ENCODE peak calls at places on chromosomes 11 and 22, in five cellular contexts. One of them, this sample, is unnamed.

GRCh38 chr11:75147875-75148263 is 3.0 kb upstream of the SLCO2B1 start:
- DNase-seq in effector memory CD8-positive, alpha-beta T cell: no peak
- DNase-seq in NCI-H460: no peak
- DNase-seq in stimulated activated CD8-positive, alpha-beta memory T cell treated with anti-CD3 and anti-CD28 coated beads, Interleukin-15, amount 100 ng/mL, for 1 hour: no peak
- DNase-seq in brain pericyte: no peak
- DNase-seq in this sample: no peak

GRCh38 chr11:14012836-14013235 is 50.3 kb downstream of the SPON1 start:
- DNase-seq in stimulated activated CD8-positive, alpha-beta memory T cell treated with anti-CD3 and anti-CD28 coated beads, Interleukin-15, amount 100 ng/mL, for 1 hour: no peak
- DNase-seq in brain pericyte: no peak
- DNase-seq in NCI-H460: no peak
- DNase-seq in effector memory CD8-positive, alpha-beta T cell: no peak
- DNase-seq in this sample: no peak

GRCh38 chr11:134270250-134270714 is 5.9 kb upstream of the GLB1L3 start:
- DNase-seq in effector memory CD8-positive, alpha-beta T cell: peak
- DNase-seq in brain pericyte: no peak
- DNase-seq in stimulated activated CD8-positive, alpha-beta memory T cell treated with anti-CD3 and anti-CD28 coated beads, Interleukin-15, amount 100 ng/mL, for 1 hour: no peak
- DNase-seq in NCI-H460: no peak
- DNase-seq in this sample: peak

GRCh38 chr11:56659755-56660154 is 3.7 kb upstream of the OR5AR1 start:
- DNase-seq in effector memory CD8-positive, alpha-beta T cell: no peak
- DNase-seq in NCI-H460: no peak
- DNase-seq in stimulated activated CD8-positive, alpha-beta memory T cell treated with anti-CD3 and anti-CD28 coated beads, Interleukin-15, amount 100 ng/mL, for 1 hour: no peak
- DNase-seq in brain pericyte: no peak
- DNase-seq in this sample: no peak

GRCh38 chr22:28600546-28601143 is 79.0 kb downstream of the TTC28 start:
- DNase-seq in effector memory CD8-positive, alpha-beta T cell: peak
- DNase-seq in brain pericyte: peak
- DNase-seq in NCI-H460: peak
- DNase-seq in stimulated activated CD8-positive, alpha-beta memory T cell treated with anti-CD3 and anti-CD28 coated beads, Interleukin-15, amount 100 ng/mL, for 1 hour: no peak
- DNase-seq in this sample: peak

GRCh38 chr11:80155412-80156017 is 714.7 kb upstream of the TENM4 start:
- DNase-seq in NCI-H460: peak
- DNase-seq in effector memory CD8-positive, alpha-beta T cell: no peak
- DNase-seq in stimulated activated CD8-positive, alpha-beta memory T cell treated with anti-CD3 and anti-CD28 coated beads, Interleukin-15, amount 100 ng/mL, for 1 hour: no peak
- DNase-seq in brain pericyte: no peak
- DNase-seq in this sample: peak

GRCh38 chr11:43735931-43736330 is 55.4 kb downstream of the HSD17B12 start:
- DNase-seq in brain pericyte: no peak
- DNase-seq in NCI-H460: no peak
- DNase-seq in effector memory CD8-positive, alpha-beta T cell: no peak
- DNase-seq in stimulated activated CD8-positive, alpha-beta memory T cell treated with anti-CD3 and anti-CD28 coated beads, Interleukin-15, amount 100 ng/mL, for 1 hour: no peak
- DNase-seq in this sample: peak

GRCh38 chr22:20033045-20033706 is 12.3 kb downstream of the TANGO2 start:
- DNase-seq in effector memory CD8-positive, alpha-beta T cell: no peak
- DNase-seq in NCI-H460: no peak
- DNase-seq in stimulated activated CD8-positive, alpha-beta memory T cell treated with anti-CD3 and anti-CD28 coated beads, Interleukin-15, amount 100 ng/mL, for 1 hour: no peak
- DNase-seq in brain pericyte: no peak
- DNase-seq in this sample: no peak

GRCh38 chr11:75797116-75797515 is 17.9 kb upstream of the UVRAG start:
- DNase-seq in effector memory CD8-positive, alpha-beta T cell: no peak
- DNase-seq in stimulated activated CD8-positive, alpha-beta memory T cell treated with anti-CD3 and anti-CD28 coated beads, Interleukin-15, amount 100 ng/mL, for 1 hour: no peak
- DNase-seq in brain pericyte: no peak
- DNase-seq in NCI-H460: no peak
- DNase-seq in this sample: no peak

GRCh38 chr11:69539416-69540117 is 58.1 kb downstream of the LINC01488 start:
- DNase-seq in effector memory CD8-positive, alpha-beta T cell: no peak
- DNase-seq in stimulated activated CD8-positive, alpha-beta memory T cell treated with anti-CD3 and anti-CD28 coated beads, Interleukin-15, amount 100 ng/mL, for 1 hour: no peak
- DNase-seq in brain pericyte: no peak
- DNase-seq in NCI-H460: peak
- DNase-seq in this sample: peak

GRCh38 chr11:87260811-87261210 is 223.1 kb downstream of the TMEM135 start:
- DNase-seq in NCI-H460: no peak
- DNase-seq in brain pericyte: no peak
- DNase-seq in stimulated activated CD8-positive, alpha-beta memory T cell treated with anti-CD3 and anti-CD28 coated beads, Interleukin-15, amount 100 ng/mL, for 1 hour: no peak
- DNase-seq in effector memory CD8-positive, alpha-beta T cell: no peak
- DNase-seq in this sample: peak

GRCh38 chr22:36937319-36938027 is 24.0 kb downstream of the CSF2RB start:
- DNase-seq in stimulated activated CD8-positive, alpha-beta memory T cell treated with anti-CD3 and anti-CD28 coated beads, Interleukin-15, amount 100 ng/mL, for 1 hour: no peak
- DNase-seq in NCI-H460: no peak
- DNase-seq in brain pericyte: no peak
- DNase-seq in effector memory CD8-positive, alpha-beta T cell: no peak
- DNase-seq in this sample: no peak

GRCh38 chr22:25404923-25405853 is 159.3 kb upstream of the GRK3 start:
- DNase-seq in effector memory CD8-positive, alpha-beta T cell: peak
- DNase-seq in NCI-H460: peak
- DNase-seq in stimulated activated CD8-positive, alpha-beta memory T cell treated with anti-CD3 and anti-CD28 coated beads, Interleukin-15, amount 100 ng/mL, for 1 hour: peak
- DNase-seq in brain pericyte: no peak
- DNase-seq in this sample: peak

GRCh38 chr22:49571326-49571725 is 256.3 kb downstream of the BRD1 start:
- DNase-seq in stimulated activated CD8-positive, alpha-beta memory T cell treated with anti-CD3 and anti-CD28 coated beads, Interleukin-15, amount 100 ng/mL, for 1 hour: no peak
- DNase-seq in brain pericyte: no peak
- DNase-seq in effector memory CD8-positive, alpha-beta T cell: no peak
- DNase-seq in NCI-H460: no peak
- DNase-seq in this sample: no peak

GRCh38 chr22:17241571-17242310 is 22.5 kb upstream of the ADA2 start:
- DNase-seq in stimulated activated CD8-positive, alpha-beta memory T cell treated with anti-CD3 and anti-CD28 coated beads, Interleukin-15, amount 100 ng/mL, for 1 hour: no peak
- DNase-seq in effector memory CD8-positive, alpha-beta T cell: no peak
- DNase-seq in NCI-H460: no peak
- DNase-seq in brain pericyte: no peak
- DNase-seq in this sample: no peak

GRCh38 chr11:19244084-19244483 is 3.3 kb upstream of the E2F8 start:
- DNase-seq in effector memory CD8-positive, alpha-beta T cell: no peak
- DNase-seq in stimulated activated CD8-positive, alpha-beta memory T cell treated with anti-CD3 and anti-CD28 coated beads, Interleukin-15, amount 100 ng/mL, for 1 hour: no peak
- DNase-seq in NCI-H460: no peak
- DNase-seq in brain pericyte: no peak
- DNase-seq in this sample: no peak

GRCh38 chr11:41983458-41983857 is 524.0 kb upstream of the LRRC4C start:
- DNase-seq in stimulated activated CD8-positive, alpha-beta memory T cell treated with anti-CD3 and anti-CD28 coated beads, Interleukin-15, amount 100 ng/mL, for 1 hour: no peak
- DNase-seq in effector memory CD8-positive, alpha-beta T cell: no peak
- DNase-seq in brain pericyte: no peak
- DNase-seq in NCI-H460: no peak
- DNase-seq in this sample: peak

This sample was measured in astrocyte of the hippocampus.